ENCODE peak calls at places on chromosomes 16 and 17, in ten cellular contexts. D, E, U, J, I, C, R, Q, F and L are unnamed samples.
A peak's percentile ranks its signal among the peaks of the same experiment; 100 is the strongest.

GRCh38 chr17:45374501-45374900 is 57.7 kb upstream of the MAP3K14 start:
- DNase-seq in D (no peak), E (no peak), U (no peak), J (peak; percentile 30), I (no peak), C (no peak), R (no peak), Q (no peak), F (no peak), L (no peak)

GRCh38 chr17:73911726-73912359 is 267.6 kb upstream of the SDK2 start:
- DNase-seq in D (no peak), E (no peak), U (no peak), J (peak; percentile 40), I (no peak), C (no peak), R (no peak), Q (no peak), F (no peak), L (no peak)

GRCh38 chr17:81512984-81513668 is 527 bp upstream of the ACTG1 start:
- DNase-seq in D (peak; percentile 82), E (no peak), U (no peak), J (peak; percentile 95), I (no peak), C (peak; percentile 73), R (peak; percentile 78), Q (peak; percentile 86), F (peak; percentile 70), L (peak; percentile 59)

GRCh38 chr17:36920032-36921000 is 17.0 kb upstream of the LHX1 start:
- DNase-seq in D (no peak), E (no peak), U (no peak), J (peak; percentile 76), I (no peak), C (no peak), R (no peak), Q (peak; percentile 67), F (no peak), L (no peak)

GRCh38 chr16:89619880-89620279 is 6.4 kb downstream of the DPEP1 start:
- DNase-seq in D (no peak), E (no peak), U (no peak), J (no peak), I (no peak), C (no peak), R (no peak), Q (no peak), F (no peak), L (no peak)

GRCh38 chr17:4204676-4205075 is 59.1 kb downstream of the ANKFY1 start:
- DNase-seq in D (peak; percentile 64), E (peak; percentile 76), U (no peak), J (no peak), I (no peak), C (no peak), R (no peak), Q (no peak), F (peak; percentile 35), L (no peak)

GRCh38 chr17:28405632-28406477 is at the start of gene SLC46A1:
- DNase-seq in D (peak; percentile 88), E (no peak), U (peak; percentile 83), J (peak; percentile 95), I (no peak), C (peak; percentile 72), R (peak; percentile 83), Q (peak; percentile 80), F (peak; percentile 66), L (peak; percentile 61)

GRCh38 chr17:78716814-78717393 is 65.2 kb downstream of the CYTH1 start:
- DNase-seq in D (no peak), E (no peak), U (peak; percentile 76), J (peak; percentile 52), I (no peak), C (peak; percentile 67), R (peak; percentile 78), Q (peak; percentile 74), F (peak; percentile 60), L (peak; percentile 73)

GRCh38 chr16:49923411-49923810 is 67.5 kb upstream of the ZNF423 start:
- DNase-seq in D (no peak), E (no peak), U (no peak), J (no peak), I (no peak), C (no peak), R (no peak), Q (no peak), F (no peak), L (no peak)

GRCh38 chr17:59842901-59843652 is 49.7 kb downstream of the TUBD1 start:
- DNase-seq in D (peak; percentile 77), E (peak; percentile 88), U (no peak), J (peak; percentile 68), I (no peak), C (peak; percentile 55), R (peak; percentile 56), Q (no peak), F (peak; percentile 29), L (no peak)

GRCh38 chr17:72635034-72635654 is 457.3 kb downstream of the SLC39A11 start:
- DNase-seq in D (no peak), E (no peak), U (no peak), J (no peak), I (no peak), C (no peak), R (no peak), Q (no peak), F (no peak), L (no peak)

GRCh38 chr17:58085039-58085715 is 2.0 kb downstream of the DYNLL2 start:
- DNase-seq in D (no peak), E (no peak), U (no peak), J (peak; percentile 50), I (no peak), C (no peak), R (no peak), Q (no peak), F (no peak), L (no peak)

GRCh38 chr17:58083491-58084316 is 485 bp downstream of the DYNLL2 start:
- DNase-seq in D (peak; percentile 84), E (no peak), U (peak; percentile 88), J (peak; percentile 72), I (no peak), C (peak; percentile 70), R (peak; percentile 80), Q (peak; percentile 52), F (peak; percentile 69), L (peak; percentile 77)

GRCh38 chr17:58082341-58082869 is 814 bp upstream of the DYNLL2 start:
- DNase-seq in D (no peak), E (no peak), U (no peak), J (no peak), I (no peak), C (peak; percentile 37), R (no peak), Q (no peak), F (no peak), L (no peak)

GRCh38 chr17:58082870-58083490 is at the start of gene DYNLL2:
- DNase-seq in D (peak; percentile 96), E (peak; percentile 79), U (peak; percentile 96), J (peak; percentile 100), I (peak; percentile 79), C (peak; percentile 93), R (peak; percentile 96), Q (peak; percentile 99), F (peak; percentile 94), L (peak; percentile 95)

DNA sequence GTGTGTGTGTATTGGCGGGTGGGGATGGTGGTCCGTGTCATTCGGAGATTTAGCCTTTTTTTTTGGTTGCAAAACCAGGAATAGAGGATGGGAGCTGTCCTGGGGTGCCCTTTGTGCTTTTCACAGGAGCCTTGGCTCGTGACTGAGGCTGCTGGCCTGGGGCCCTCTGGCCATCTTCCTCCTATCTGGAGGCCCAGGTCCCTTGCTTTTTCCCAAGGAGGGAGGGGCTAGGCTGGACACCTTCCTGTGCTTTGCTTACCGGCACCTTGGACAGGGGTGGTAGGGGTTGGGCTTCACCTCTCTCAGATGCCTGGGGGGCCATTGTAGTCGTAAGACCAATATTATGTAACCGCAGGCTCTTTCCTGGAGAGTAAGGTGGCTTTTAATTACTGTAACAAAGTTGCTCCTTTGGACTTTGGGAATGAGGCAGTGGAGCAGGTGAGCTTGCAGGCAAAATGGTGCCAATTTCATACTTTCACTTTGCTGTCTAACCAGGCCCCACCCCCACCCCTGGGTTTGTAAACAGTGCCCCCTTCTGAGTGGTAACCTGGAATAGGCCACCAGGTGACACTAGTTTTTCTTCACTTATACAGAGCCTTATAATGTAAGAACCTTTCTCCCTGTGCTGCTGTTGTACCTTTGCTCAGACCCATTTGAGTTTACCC is 1.2 kb downstream of the DYNLL2 start:
- DNase-seq in D (peak; percentile 75), E (no peak), U (no peak), J (peak; percentile 83), I (no peak), C (peak; percentile 50), R (peak; percentile 52), Q (peak; percentile 50), F (peak; percentile 45), L (peak; percentile 29)
- TF ChIP-seq CTCF in D (peak; percentile 28), E (peak; percentile 14), U (no peak), J (peak; percentile 55), I (no peak), C (no peak), R (peak; percentile 22), Q (peak; percentile 58), F (no peak), L (no peak)

DNA sequence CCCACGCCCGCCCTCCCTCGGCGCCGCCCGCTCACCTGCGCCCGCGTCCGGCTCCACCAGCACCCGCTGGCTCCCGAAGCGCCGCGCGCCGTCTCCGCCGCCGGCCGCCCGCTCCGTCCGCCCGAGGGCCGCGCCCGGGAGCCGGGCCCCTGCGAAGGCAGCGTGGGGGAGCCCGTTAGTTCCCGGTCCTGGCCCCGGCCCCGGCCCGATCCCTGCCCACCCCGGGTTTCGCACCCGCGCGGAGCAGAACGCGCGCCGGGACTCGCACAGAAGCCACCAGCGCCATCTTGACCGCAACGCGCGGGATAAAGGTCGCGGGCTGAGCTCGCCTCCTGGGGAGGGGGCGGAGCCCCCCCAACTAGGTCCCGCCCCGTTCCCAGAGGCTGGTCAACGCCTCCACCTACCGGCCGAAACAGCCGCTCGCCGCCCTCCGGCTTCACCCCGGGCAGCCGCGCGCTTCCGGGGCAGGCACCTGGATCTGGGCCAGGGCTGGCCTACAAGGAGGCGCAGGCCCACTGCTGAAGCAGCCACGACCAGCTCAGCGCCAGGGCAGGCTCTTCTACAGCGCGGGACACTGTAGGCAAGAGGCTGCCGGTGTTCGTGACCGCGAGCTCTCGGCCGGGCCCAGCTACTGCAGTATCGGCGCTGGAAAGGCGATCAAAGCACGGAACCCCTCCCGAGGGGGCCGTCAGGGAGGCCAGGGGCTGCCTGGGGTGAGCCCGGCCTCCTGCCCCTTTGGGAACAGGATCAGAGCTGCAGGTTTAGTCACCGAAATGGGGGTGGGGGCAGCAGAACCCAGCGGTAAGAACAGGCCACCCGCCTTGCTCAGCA is at the start of gene ECI1:
- DNase-seq in D (peak; percentile 98), E (peak; percentile 85), U (peak; percentile 99), J (peak; percentile 98), I (peak; percentile 85), C (peak; percentile 97), R (peak; percentile 97), Q (peak; percentile 95), F (peak; percentile 97), L (peak; percentile 99)
- H3K4me3 ChIP-seq in D (peak within 1 kb of the TSS; percentile 66), E (peak within 1 kb of the TSS; percentile 73), U (peak within 1 kb of the TSS; percentile 80), J (peak within 1 kb of the TSS; percentile 92), I (peak within 1 kb of the TSS; percentile 81), C (peak within 1 kb of the TSS; percentile 46), R (peak within 1 kb of the TSS; percentile 83), Q (peak within 1 kb of the TSS; percentile 63), F (peak within 1 kb of the TSS; percentile 71), L (peak within 1 kb of the TSS; percentile 78)

GRCh38 chr16:73047536-73048291 is at the start of gene ZFHX3:
- DNase-seq in D (peak; percentile 83), E (no peak), U (peak; percentile 85), J (peak; percentile 87), I (no peak), C (peak; percentile 72), R (peak; percentile 84), Q (peak; percentile 71), F (peak; percentile 70), L (peak; percentile 76)
- H3K27me3 ChIP-seq in D (no peaks in the 10 kb centered on the region), E (no peaks in the 10 kb centered on the region), U (no peaks in the 10 kb centered on the region), J (peaks cover 97% of the 10 kb centered on the region), I (no peaks in the 10 kb centered on the region), C (no peaks in the 10 kb centered on the region), R (no peaks in the 10 kb centered on the region), Q (no peaks in the 10 kb centered on the region), F (no peaks in the 10 kb centered on the region), L (no peaks in the 10 kb centered on the region)

GRCh38 chr17:9402590-9403199 is 172.9 kb downstream of the STX8 start:
- DNase-seq in D (peak; percentile 22), E (no peak), U (no peak), J (peak; percentile 90), I (no peak), C (no peak), R (no peak), Q (peak; percentile 55), F (no peak), L (no peak)
- TF ChIP-seq CTCF in D (peak; percentile 30), E (peak; percentile 46), U (no peak), J (peak; percentile 79), I (no peak), C (no peak), R (peak; percentile 23), Q (peak; percentile 58), F (no peak), L (peak; percentile 30)